ENCODE peak calls at places on chromosomes 12 and 14, in six cellular contexts. P, L, S, F, A and Q are unnamed samples.

GRCh38 chr12:6607751-6608591 is 792 bp upstream of the CHD4 start:
- DNase-seq in P (peak), L (no peak), S (peak), F (peak), A (peak), Q (no peak)

GRCh38 chr14:52961060-52961639 is 10.3 kb upstream of the FERMT2 start:
- DNase-seq in P (peak), L (no peak), S (peak), F (peak), A (peak), Q (peak)

GRCh38 chr14:51219473-51220448 is 20.3 kb upstream of the TMX1 start:
- DNase-seq in P (no peak), L (no peak), S (no peak), F (no peak), A (peak), Q (no peak)

GRCh38 chr12:28884861-28885260 is 264.2 kb upstream of the FAR2 start:
- DNase-seq in P (no peak), L (no peak), S (no peak), F (no peak), A (no peak), Q (no peak)

GRCh38 chr14:60563113-60563512 is 54.2 kb downstream of the SIX6 start:
- DNase-seq in P (no peak), L (no peak), S (no peak), F (no peak), A (no peak), Q (no peak)

GRCh38 chr12:67354966-67355365 is 85.8 kb downstream of the CAND1 start:
- DNase-seq in P (no peak), L (no peak), S (no peak), F (no peak), A (no peak), Q (no peak)

GRCh38 chr14:95545769-95546168 is 10.9 kb downstream of the GLRX5 start:
- DNase-seq in P (no peak), L (no peak), S (no peak), F (no peak), A (no peak), Q (no peak)

GRCh38 chr12:45655186-45655585 is 74.3 kb upstream of the ARID2 start:
- DNase-seq in P (no peak), L (no peak), S (no peak), F (no peak), A (peak), Q (no peak)

GRCh38 chr12:112325648-112326207 is 56.5 kb downstream of the HECTD4 start:
- DNase-seq in P (no peak), L (no peak), S (no peak), F (no peak), A (no peak), Q (no peak)

GRCh38 chr12:109555431-109556315 is 17.6 kb downstream of the MMAB start:
- DNase-seq in P (no peak), L (no peak), S (no peak), F (no peak), A (no peak), Q (no peak)

GRCh38 chr12:56916996-56917333 is 17.2 kb downstream of the SDR9C7 start:
- DNase-seq in P (no peak), L (no peak), S (no peak), F (no peak), A (no peak), Q (no peak)

GRCh38 chr12:124347805-124348658 is 53.1 kb downstream of the RFLNA start:
- DNase-seq in P (peak), L (no peak), S (no peak), F (no peak), A (peak), Q (no peak)

GRCh38 chr14:70640938-70641547 is 673 bp upstream of the TTC9 start:
- DNase-seq in P (no peak), L (no peak), S (peak), F (peak), A (no peak), Q (peak)

GRCh38 chr12:130435331-130435730 is 97.6 kb downstream of the PIWIL1 start:
- DNase-seq in P (no peak), L (no peak), S (no peak), F (no peak), A (no peak), Q (no peak)

GRCh38 chr12:125185740-125186470 is 120.7 kb downstream of the AACS start:
- DNase-seq in P (peak), L (no peak), S (no peak), F (peak), A (peak), Q (peak)

GRCh38 chr12:61654698-61655097 is 605.5 kb upstream of the USP15 start:
- DNase-seq in P (no peak), L (no peak), S (no peak), F (no peak), A (peak), Q (no peak)

GRCh38 chr12:48794870-48795269 is 6.0 kb upstream of the ADCY6 start:
- DNase-seq in P (no peak), L (no peak), S (no peak), F (no peak), A (no peak), Q (no peak)

GRCh38 chr12:48796976-48797375 is 8.1 kb upstream of the ADCY6 start:
- DNase-seq in P (no peak), L (no peak), S (no peak), F (no peak), A (no peak), Q (no peak)

GRCh38 chr12:48800457-48800856 is 11.6 kb upstream of the ADCY6 start:
- DNase-seq in P (no peak), L (no peak), S (no peak), F (no peak), A (no peak), Q (no peak)

GRCh38 chr12:48793696-48794095 is 4.8 kb upstream of the ADCY6 start:
- DNase-seq in P (no peak), L (no peak), S (no peak), F (no peak), A (no peak), Q (no peak)

DNA sequence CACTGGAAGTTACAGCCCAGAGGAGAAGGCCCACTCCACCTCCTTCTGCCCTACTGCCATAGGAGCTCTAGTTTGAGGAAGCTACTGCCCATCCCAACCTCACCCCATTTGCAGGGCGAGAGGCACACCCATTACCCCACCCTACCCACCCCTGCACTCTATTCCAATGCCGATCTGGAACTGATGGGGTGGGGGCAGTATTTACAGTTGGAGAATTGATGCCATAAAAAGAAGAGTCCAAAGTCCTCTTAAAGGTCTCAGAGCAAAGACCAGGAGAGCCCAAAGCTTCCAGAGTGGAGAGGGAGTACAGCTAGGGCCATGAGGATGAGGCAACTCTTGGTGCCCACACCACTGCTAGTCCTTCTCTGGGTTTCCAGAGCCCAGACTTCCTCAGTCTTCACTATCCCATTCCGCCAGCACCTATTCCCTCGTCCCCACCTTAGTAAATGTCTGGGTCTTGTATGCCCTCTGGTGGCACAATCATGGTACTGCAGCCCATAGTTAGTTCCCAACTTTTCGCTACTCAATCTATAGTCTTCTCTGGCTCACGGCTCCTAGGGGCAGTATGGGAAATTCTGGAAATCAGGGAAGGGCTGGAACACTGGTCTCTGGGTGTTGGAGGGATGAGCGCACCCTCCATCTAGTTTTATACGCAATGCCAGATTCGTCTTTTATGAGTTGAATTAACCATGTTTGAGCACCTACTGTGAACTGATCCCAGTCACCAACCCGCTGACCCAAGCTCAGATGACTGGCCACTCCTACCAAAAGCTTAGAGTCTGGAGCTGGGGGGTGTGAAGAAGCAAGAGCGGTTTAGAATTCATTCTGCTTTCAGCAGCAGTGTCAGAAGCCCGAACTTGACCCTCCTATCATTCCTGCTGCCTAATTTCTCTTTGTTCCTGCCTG is 6.9 kb upstream of the ADCY6 start:
- DNase-seq in P (peak), L (no peak), S (peak), F (peak), A (peak), Q (peak)
- TF ChIP-seq TAF1 in P (no peak), L (no peak), S (no peak), F (no peak), A (no peak), Q (no peak)

GRCh38 chr14:35335388-35336092 is 43.4 kb downstream of the PSMA6 start:
- DNase-seq in P (no peak), L (no peak), S (no peak), F (no peak), A (peak), Q (no peak)
- TF ChIP-seq POLR2A in P (no peak), L (no peak), S (no peak), F (no peak), A (no peak), Q (no peak)

GRCh38 chr12:27355979-27356378 is 23.3 kb downstream of the BMAL2 start:
- DNase-seq in P (no peak), L (no peak), S (no peak), F (no peak), A (no peak), Q (no peak)

GRCh38 chr12:27351476-27351875 is 18.8 kb downstream of the BMAL2 start:
- DNase-seq in P (no peak), L (no peak), S (no peak), F (no peak), A (no peak), Q (no peak)

GRCh38 chr12:27361372-27361771 is 28.7 kb downstream of the BMAL2 start:
- DNase-seq in P (no peak), L (no peak), S (no peak), F (no peak), A (no peak), Q (no peak)

GRCh38 chr12:27359578-27360340 is 27.1 kb downstream of the BMAL2 start:
- DNase-seq in P (no peak), L (no peak), S (no peak), F (no peak), A (peak), Q (no peak)

DNA sequence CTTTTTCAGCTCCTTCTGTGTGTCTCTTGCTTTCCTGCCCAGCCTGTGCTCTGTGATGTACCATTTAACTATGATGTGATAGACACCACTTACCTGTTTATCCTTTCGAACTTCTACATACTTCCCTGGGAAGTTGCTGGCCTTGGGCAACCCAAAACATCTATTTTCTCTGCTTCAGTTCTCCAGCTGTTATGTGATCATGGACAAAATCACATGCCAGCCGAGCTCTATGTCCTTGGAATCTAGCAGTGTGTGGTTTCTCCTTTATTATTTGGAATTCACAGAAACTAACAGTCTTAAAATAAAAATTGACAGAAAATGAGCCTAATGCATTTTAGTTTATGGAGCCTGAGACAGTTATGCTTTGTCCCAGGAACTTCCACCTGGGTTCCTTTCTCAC is 22.9 kb downstream of the BMAL2 start:
- DNase-seq in P (no peak), L (no peak), S (no peak), F (no peak), A (no peak), Q (no peak)
- TF ChIP-seq TAF1 in P (no peak), L (no peak), S (no peak), F (no peak), A (no peak), Q (no peak)

DNA sequence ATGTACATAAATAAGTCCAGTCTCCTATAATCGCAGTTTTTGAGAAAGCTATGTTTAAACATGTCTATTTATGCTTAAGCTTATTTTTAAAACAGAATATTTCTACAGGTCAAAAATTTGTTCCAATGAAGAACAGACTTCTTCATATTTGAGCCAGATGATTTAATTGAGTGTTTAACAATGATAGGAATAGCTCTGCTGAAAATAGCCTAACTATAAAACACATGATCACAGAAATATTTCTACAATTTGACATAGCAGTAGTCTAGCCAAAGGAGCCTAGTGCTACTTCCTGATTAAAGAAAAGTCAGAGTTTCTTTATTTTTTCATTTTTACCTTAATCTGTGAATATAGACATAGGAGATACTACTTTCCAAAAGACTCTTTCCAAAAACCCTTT is 29.4 kb downstream of the DCP1B start:
- DNase-seq in P (no peak), L (no peak), S (no peak), F (no peak), A (no peak), Q (no peak)
- TF ChIP-seq POLR2A in P (no peak), L (no peak), S (no peak), F (no peak), A (no peak), Q (no peak)

GRCh38 chr12:1972856-1973317 is 31.4 kb downstream of the DCP1B start:
- DNase-seq in P (no peak), L (no peak), S (no peak), F (no peak), A (no peak), Q (no peak)

GRCh38 chr12:1977588-1977987 is 26.7 kb downstream of the DCP1B start:
- DNase-seq in P (no peak), L (no peak), S (no peak), F (no peak), A (no peak), Q (no peak)

GRCh38 chr12:1977109-1977508 is 27.1 kb downstream of the DCP1B start:
- DNase-seq in P (no peak), L (no peak), S (no peak), F (no peak), A (no peak), Q (no peak)

GRCh38 chr12:1980282-1980681 is 24.0 kb downstream of the DCP1B start:
- DNase-seq in P (no peak), L (no peak), S (no peak), F (no peak), A (no peak), Q (no peak)

DNA sequence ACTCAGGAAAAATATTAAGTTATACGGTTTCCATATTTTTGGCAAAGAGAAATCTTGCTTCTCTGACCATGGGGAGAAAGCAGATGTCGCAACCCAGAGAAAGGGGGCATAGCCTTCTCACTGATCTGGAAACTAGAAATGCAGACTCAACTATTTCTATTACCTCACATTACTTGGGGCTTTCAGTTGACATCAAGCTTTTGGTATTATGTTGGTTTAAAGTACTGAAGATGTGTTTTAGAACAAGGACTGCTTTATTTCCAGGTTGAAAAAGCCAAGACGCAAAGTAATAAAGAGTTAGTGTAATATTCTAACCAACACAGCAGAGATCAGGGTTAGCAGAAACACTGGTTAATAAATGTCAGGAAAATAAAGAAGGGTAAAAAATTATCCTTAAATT is 26.2 kb downstream of the DCP1B start:
- DNase-seq in P (no peak), L (no peak), S (no peak), F (no peak), A (no peak), Q (no peak)
- TF ChIP-seq TAF1 in P (no peak), L (no peak), S (no peak), F (no peak), A (no peak), Q (no peak)

DNA sequence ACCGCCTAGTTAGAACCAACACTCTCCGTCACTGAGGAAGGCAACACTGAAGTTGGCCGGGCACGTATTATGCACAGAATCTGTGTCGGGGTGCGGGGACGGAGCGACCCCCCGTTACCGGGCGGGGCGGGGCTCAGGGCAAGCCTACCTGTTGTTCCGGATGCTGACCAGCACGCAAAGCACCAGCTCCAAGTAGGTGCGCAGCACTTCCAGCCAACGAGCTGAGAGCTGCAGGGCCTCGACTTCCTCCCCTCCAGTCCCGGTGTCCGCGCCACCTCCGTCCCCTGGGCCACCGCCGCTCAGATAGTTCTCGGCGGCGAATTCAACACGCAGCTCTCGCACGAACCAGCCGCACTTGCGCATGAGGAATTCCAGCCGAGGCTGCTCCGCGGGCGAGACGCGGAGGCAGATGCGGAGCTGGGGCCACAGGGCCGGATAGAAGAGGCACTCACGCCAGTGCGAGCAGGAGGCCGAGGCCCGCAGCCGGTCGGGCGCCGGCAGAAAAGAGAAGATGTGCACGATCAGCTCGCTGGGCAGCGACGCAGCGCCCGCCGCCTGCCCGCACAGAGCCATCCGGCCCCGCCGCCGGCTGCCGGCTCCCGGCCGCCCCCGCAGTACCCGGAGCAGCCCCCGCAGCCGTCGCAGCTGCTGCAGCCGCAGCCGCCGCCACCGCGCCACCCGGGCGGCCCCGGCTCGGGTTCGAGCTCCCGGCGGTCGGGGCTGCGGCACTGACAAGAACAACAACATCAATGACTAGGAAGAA is 636 bp downstream of the FBXO33 start:
- DNase-seq in P (peak), L (no peak), S (no peak), F (peak), A (peak), Q (peak)
- TF ChIP-seq POLR2A in P (no peak), L (no peak), S (peak), F (peak), A (no peak), Q (no peak)

DNA sequence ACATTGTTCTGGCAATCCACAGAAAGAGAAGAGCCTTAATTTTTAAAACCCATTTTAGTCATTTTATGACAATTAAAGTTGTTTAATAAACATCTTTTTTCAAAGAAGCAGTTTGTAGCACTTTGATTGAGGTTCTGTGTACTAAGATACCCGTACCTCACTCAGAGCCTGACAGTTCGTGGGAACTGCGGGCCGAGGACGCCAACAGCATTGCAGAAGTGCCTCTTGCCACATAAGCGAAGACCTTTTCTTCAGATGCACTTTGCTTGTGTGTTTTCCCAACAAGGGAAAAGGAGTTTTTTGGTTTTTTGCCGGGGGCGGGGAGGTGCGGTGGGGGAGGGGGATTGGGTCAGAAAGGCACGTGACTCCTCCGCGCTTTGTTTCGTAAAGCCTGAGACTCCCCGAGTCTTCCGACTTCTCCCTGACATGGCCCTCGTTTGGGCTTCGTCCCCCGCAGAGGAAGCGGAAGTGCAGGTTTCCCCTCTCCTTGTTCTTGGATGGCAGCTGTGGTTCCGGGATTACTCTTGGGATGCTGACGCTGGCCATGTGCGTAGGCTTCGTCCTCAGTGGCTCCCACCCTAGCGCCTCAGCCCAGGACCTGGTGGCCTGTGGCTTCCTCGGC is 70.8 kb downstream of the WDR20 start:
- DNase-seq in P (no peak), L (no peak), S (no peak), F (no peak), A (no peak), Q (no peak)
- TF ChIP-seq TAF1 in P (no peak), L (no peak), S (no peak), F (no peak), A (no peak), Q (no peak)

DNA sequence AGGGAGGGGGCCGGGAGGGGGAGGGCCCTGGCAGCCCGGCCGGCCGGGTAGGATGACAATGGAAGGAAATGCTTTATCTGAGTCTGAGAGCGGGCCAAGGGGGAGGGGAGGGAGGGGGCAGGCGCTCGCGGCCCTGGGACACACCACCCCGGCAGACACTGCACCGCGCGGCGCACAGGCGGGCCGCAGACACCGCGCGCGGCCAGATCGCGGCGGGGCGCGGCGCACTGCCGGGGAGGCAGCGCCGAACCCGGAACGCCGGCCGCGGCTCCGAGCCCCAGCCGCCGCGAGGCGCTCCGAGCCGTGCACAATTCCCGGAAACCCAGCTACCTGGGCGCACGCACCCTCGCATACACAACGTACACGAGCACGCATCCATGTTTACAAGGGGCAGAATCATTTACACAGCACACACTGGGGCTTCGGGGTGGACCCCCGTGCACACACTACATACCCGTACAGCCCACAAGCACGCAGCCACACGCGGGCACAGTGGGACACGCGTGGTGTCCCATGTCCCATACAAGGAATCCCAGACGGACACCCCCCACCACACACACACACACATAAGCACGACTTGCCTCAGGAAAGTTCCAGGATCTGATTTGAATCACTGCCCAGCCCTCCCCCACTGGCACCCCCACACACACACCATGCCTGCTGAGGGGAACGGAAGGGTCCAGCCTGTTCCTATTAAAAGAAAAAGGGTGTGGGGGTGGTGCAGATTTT is at the start of gene HDAC7:
- DNase-seq in P (peak), L (no peak), S (no peak), F (peak), A (peak), Q (peak)
- TF ChIP-seq POLR2A in P (no peak), L (no peak), S (peak), F (peak), A (no peak), Q (peak)

GRCh38 chr14:33545696-33546095 is 405.2 kb downstream of the EGLN3 start:
- DNase-seq in P (no peak), L (no peak), S (no peak), F (no peak), A (no peak), Q (no peak)
- TF ChIP-seq TAF1 in P (no peak), L (no peak), S (no peak), F (no peak), A (no peak), Q (no peak)